ENCODE peak calls at places on chromosomes 4 and X, in ten cellular contexts. F is substantia nigra; K is AG04450; N is IMR-90; U is effector memory CD4-positive, alpha-beta T cell; J is upper lobe of right lung; M is mesendoderm; D is brain microvascular endothelial cell; G is GM23338; H is mesenchymal stem cell. Q is an unnamed sample.

GRCh38 chr4:18394656-18395055 is 373.1 kb upstream of the LCORL start:
- DNase-seq in K (no peak), D (no peak), N (no peak), G (no peak), F (no peak), M (peak), U (no peak), J (no peak), H (no peak), Q (no peak)

GRCh38 chr4:52664479-52664878 is 5.4 kb upstream of the USP46 start:
- DNase-seq in J (no peak), K (no peak), D (no peak), U (no peak), F (no peak), G (no peak), H (no peak), M (no peak), N (no peak), Q (no peak)

GRCh38 chr4:5238106-5238505 is 186.8 kb downstream of the STK32B start:
- DNase-seq in K (no peak), H (no peak), M (no peak), F (no peak), U (no peak), J (no peak), G (no peak), N (peak), D (peak), Q (no peak)

GRCh38 chrX:118553042-118553714 is 57.6 kb downstream of the DOCK11 start:
- DNase-seq in D (no peak), J (no peak), N (no peak), K (no peak), M (no peak), H (no peak), G (no peak), U (no peak), F (no peak), Q (no peak)

GRCh38 chrX:38044682-38045081 is 38.3 kb downstream of the SYTL5 start:
- DNase-seq in G (no peak), N (no peak), F (no peak), H (no peak), U (no peak), D (no peak), M (peak), K (no peak), J (no peak), Q (no peak)

GRCh38 chr4:184039963-184040383 is 134.9 kb downstream of the STOX2 start:
- DNase-seq in H (no peak), U (no peak), D (no peak), J (peak), M (peak), K (no peak), G (peak), F (no peak), N (no peak), Q (no peak)

GRCh38 chr4:85243857-85244256 is 231.1 kb upstream of the ARHGAP24 start:
- DNase-seq in K (no peak), M (peak), D (no peak), N (no peak), G (peak), F (no peak), J (no peak), U (no peak), H (peak), Q (no peak)

GRCh38 chr4:147492761-147493160 is 11.9 kb downstream of the EDNRA start:
- DNase-seq in F (no peak), U (no peak), H (peak), N (peak), G (no peak), M (no peak), D (peak), K (peak), J (no peak), Q (no peak)

GRCh38 chr4:17690898-17691297 is 76.5 kb downstream of the MED28 start:
- DNase-seq in F (no peak), K (no peak), G (no peak), N (no peak), D (no peak), M (peak), J (no peak), U (no peak), H (no peak), Q (no peak)

GRCh38 chr4:48602222-48602621 is 112.2 kb downstream of the ZAR1 start:
- DNase-seq in F (no peak), D (peak), M (no peak), N (peak), H (peak), U (no peak), K (peak), G (no peak), J (no peak), Q (no peak)

GRCh38 chr4:1111259-1111809 is 2.0 kb downstream of the RNF212 start:
- DNase-seq in U (no peak), G (no peak), H (no peak), N (no peak), D (no peak), K (no peak), M (no peak), F (no peak), J (no peak), Q (no peak)

GRCh38 chr4:18214656-18215055 is 193.1 kb upstream of the LCORL start:
- DNase-seq in H (no peak), F (no peak), G (peak), D (no peak), K (no peak), M (peak), J (no peak), N (no peak), U (no peak), Q (no peak)

GRCh38 chr4:133402616-133403015 is 253.5 kb downstream of the PCDH10 start:
- DNase-seq in J (no peak), U (no peak), H (peak), N (no peak), K (no peak), M (peak), D (peak), G (no peak), F (no peak), Q (no peak)

GRCh38 chrX:103248553-103248952 is 6.4 kb downstream of the TCEAL8 start:
- DNase-seq in D (no peak), U (no peak), J (no peak), H (peak), M (no peak), N (peak), G (peak), F (no peak), K (no peak), Q (no peak)

GRCh38 chr4:119087121-119087520 is 48.5 kb upstream of the MYOZ2 start:
- DNase-seq in N (no peak), U (no peak), F (no peak), D (no peak), H (no peak), G (no peak), J (no peak), M (no peak), K (no peak), Q (no peak)

GRCh38 chrX:98357146-98357545 is 1473.4 kb downstream of the RPA4 start:
- DNase-seq in U (no peak), M (no peak), F (no peak), D (no peak), K (no peak), J (no peak), H (no peak), G (no peak), N (no peak), Q (no peak)

GRCh38 chr4:33200377-33200776 is 2480.2 kb downstream of the PCDH7 start:
- DNase-seq in D (no peak), J (no peak), F (no peak), K (no peak), N (no peak), M (no peak), H (no peak), U (no peak), G (no peak), Q (no peak)

GRCh38 chr4:165784672-165785071 is 88.4 kb upstream of the TLL1 start:
- DNase-seq in G (no peak), U (no peak), D (no peak), H (no peak), K (no peak), F (no peak), N (no peak), M (no peak), J (no peak), Q (no peak)

GRCh38 chrX:50814701-50815476 is 895 bp upstream of the SHROOM4 start:
- DNase-seq in F (peak), H (peak), K (no peak), U (no peak), J (no peak), D (no peak), N (peak), G (no peak), M (no peak), Q (no peak)

GRCh38 chr4:82429728-82430192 is 502 bp downstream of the HNRNPDL start:
- DNase-seq in K (no peak), G (peak), H (no peak), D (peak), U (no peak), J (no peak), N (no peak), F (peak), M (peak), Q (peak)

GRCh38 chr4:108683479-108683878 is 33.1 kb downstream of the OSTC start:
- DNase-seq in N (peak), J (no peak), H (peak), M (peak), U (no peak), G (peak), F (no peak), D (peak), K (no peak), Q (no peak)

GRCh38 chr4:139718833-139719232 is 53.2 kb downstream of the MGST2 start:
- DNase-seq in G (no peak), K (no peak), J (no peak), H (no peak), N (no peak), F (no peak), D (no peak), U (no peak), M (no peak), Q (no peak)

GRCh38 chr4:94156816-94157215 is 50.8 kb upstream of the SMARCAD1 start:
- DNase-seq in K (no peak), N (no peak), M (no peak), U (no peak), D (no peak), H (no peak), J (no peak), G (no peak), F (no peak), Q (no peak)

GRCh38 chr4:55078987-55079386 is 46.4 kb downstream of the KDR start:
- DNase-seq in U (no peak), H (no peak), M (peak), D (peak), G (no peak), K (no peak), N (peak), J (no peak), F (no peak), Q (no peak)

GRCh38 chr4:159272341-159273125 is 169.7 kb downstream of the RAPGEF2 start:
- DNase-seq in D (no peak), K (peak), U (no peak), F (no peak), N (peak), M (no peak), J (no peak), G (no peak), H (peak), Q (no peak)

GRCh38 chr4:7788687-7789425 is 150.8 kb downstream of the AFAP1 start:
- DNase-seq in J (peak), N (no peak), H (peak), M (no peak), D (no peak), U (no peak), G (no peak), K (no peak), F (no peak), Q (no peak)

GRCh38 chr4:26191353-26191752 is 129.5 kb upstream of the RBPJ start:
- DNase-seq in H (peak), K (no peak), U (no peak), G (no peak), D (no peak), F (no peak), M (no peak), N (peak), J (no peak), Q (no peak)

GRCh38 chrX:153926863-153927685 is 1.0 kb upstream of the ARHGAP4 start:
- DNase-seq in M (no peak), D (no peak), U (peak), J (peak), N (peak), F (no peak), H (peak), K (no peak), G (no peak), Q (peak)

GRCh38 chr4:130359537-130359936 is 1263.6 kb downstream of the C4orf33 start:
- DNase-seq in G (peak), J (no peak), D (peak), F (no peak), K (no peak), U (no peak), H (peak), M (peak), N (peak), Q (no peak)

GRCh38 chrX:151987108-151987507 is 12.6 kb upstream of the GABRE start:
- DNase-seq in F (no peak), K (no peak), H (no peak), M (no peak), G (no peak), J (no peak), N (no peak), D (no peak), U (no peak), Q (no peak)

GRCh38 chrX:12741416-12741815 is 49.8 kb upstream of the PRPS2 start:
- DNase-seq in G (no peak), J (no peak), U (no peak), D (no peak), F (no peak), M (no peak), H (no peak), K (no peak), N (no peak), Q (no peak)

GRCh38 chr4:6986067-6986780 is 56.9 kb upstream of the TADA2B start:
- DNase-seq in D (peak), H (peak), K (peak), J (no peak), M (peak), N (peak), G (peak), U (no peak), F (peak), Q (no peak)

GRCh38 chr4:161816958-161817357 is 346.8 kb downstream of the FSTL5 start:
- DNase-seq in M (no peak), G (no peak), J (no peak), K (no peak), D (no peak), U (no peak), N (no peak), H (no peak), F (no peak), Q (no peak)

GRCh38 chr4:74921490-74921889 is 11.4 kb upstream of the PARM1 start:
- DNase-seq in M (no peak), H (no peak), F (no peak), N (no peak), G (no peak), J (no peak), K (no peak), U (no peak), D (no peak), Q (no peak)

GRCh38 chrX:149505671-149506070 is 565 bp upstream of the IDS start:
- DNase-seq in N (no peak), D (no peak), G (no peak), J (no peak), F (no peak), H (no peak), K (no peak), U (no peak), M (no peak), Q (no peak)
- H3K27ac ChIP-seq in N (no peak), D (no peak), G (no peak), J (peak), F (peak), H (no peak), K (no peak), U (peak), M (no peak), Q (peak)

DNA sequence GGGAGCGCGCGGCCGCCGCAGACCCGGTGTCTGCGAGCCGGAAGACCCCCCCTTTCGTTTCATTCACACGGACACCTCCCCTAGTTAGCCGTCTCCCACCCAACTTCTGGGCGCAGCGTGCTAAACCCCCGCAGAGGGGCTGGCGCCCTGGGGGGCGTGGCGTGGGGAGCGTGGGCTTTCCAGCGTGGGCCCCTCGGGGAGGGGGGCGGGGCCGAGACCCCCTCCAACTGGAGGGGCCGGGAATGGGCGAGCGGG is 1.1 kb downstream of the FHDC1 start:
- DNase-seq in G (no peak), N (no peak), D (no peak), J (no peak), M (no peak), H (no peak), U (no peak), K (no peak), F (no peak), Q (no peak)
- H3K27ac ChIP-seq in G (no peak), N (no peak), D (no peak), J (peak), M (no peak), H (no peak), U (no peak), K (no peak), F (no peak), Q (no peak)

GRCh38 chrX:45352588-45352987 is 151.9 kb upstream of the DIPK2B start:
- DNase-seq in J (no peak), M (no peak), G (no peak), H (no peak), N (no peak), K (no peak), D (no peak), U (no peak), F (no peak), Q (no peak)

GRCh38 chrX:45353462-45353861 is 152.8 kb upstream of the DIPK2B start:
- DNase-seq in K (no peak), U (no peak), J (no peak), H (no peak), N (no peak), M (no peak), D (no peak), G (no peak), F (no peak), Q (no peak)

GRCh38 chrX:45347877-45348675 is 147.4 kb upstream of the DIPK2B start:
- DNase-seq in J (no peak), G (no peak), F (no peak), D (no peak), N (peak), U (no peak), M (no peak), H (no peak), K (no peak), Q (no peak)

GRCh38 chrX:45351478-45351877 is 150.8 kb upstream of the DIPK2B start:
- DNase-seq in F (no peak), G (no peak), N (peak), J (no peak), D (peak), M (no peak), U (no peak), K (peak), H (peak), Q (no peak)
- H3K27ac ChIP-seq in F (no peak), G (no peak), N (no peak), J (no peak), D (no peak), M (no peak), U (no peak), K (no peak), H (peak), Q (no peak)

DNA sequence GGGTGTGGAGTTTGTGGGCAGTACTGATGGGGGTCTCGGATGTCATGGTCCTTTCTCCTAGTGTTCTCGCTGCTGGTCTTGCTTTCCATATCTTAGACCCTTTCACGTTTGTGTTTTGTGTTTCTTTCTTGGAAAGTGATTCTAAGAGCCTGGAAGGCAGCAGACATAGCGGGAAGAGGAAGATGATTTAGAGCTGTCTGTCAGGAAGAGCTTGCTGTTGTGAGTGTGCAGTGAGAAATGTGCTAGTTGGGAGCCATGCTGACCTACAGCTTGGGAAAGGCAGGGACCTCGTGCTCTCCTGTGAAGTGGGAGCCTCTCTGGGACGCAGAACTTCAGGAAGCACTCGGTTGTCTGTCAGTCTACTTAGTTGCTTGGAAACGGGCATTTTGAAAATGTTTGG is 122.2 kb downstream of the ZNF518B start:
- DNase-seq in F (no peak), M (no peak), H (no peak), N (no peak), K (no peak), J (no peak), U (no peak), D (no peak), G (no peak), Q (no peak)
- H3K27ac ChIP-seq in F (no peak), M (no peak), H (no peak), N (no peak), K (no peak), J (no peak), U (no peak), D (no peak), G (no peak), Q (no peak)